ENCODE peak calls at places on chromosome 20, in nine cellular contexts. V is IMR-90, A is PC-3, N is GM12878, G is K562, T is endothelial cell of umbilical vein, Z is HepG2, I is endodermal cell, U is neural progenitor cell. D is an unnamed sample. For H3K4me1, the result is how much of the 10 kb centered on the place peaks cover.

GRCh38 chr20:43287637-43288036 is 97.9 kb upstream of the PTPRT start:
- DNase-seq in Z (no peak), T (no peak), N (no peak), A (no peak), G (no peak), U (no peak), V (no peak), I (no peak), D (no peak)

GRCh38 chr20:33518071-33518470 is 28.2 kb downstream of the CBFA2T2 start:
- DNase-seq in I (no peak), T (peak), Z (no peak), V (peak), A (peak), N (no peak), G (no peak), U (peak), D (peak)

GRCh38 chr20:35972445-35972844 is 4.1 kb downstream of the CNBD2 start:
- DNase-seq in G (no peak), A (no peak), V (no peak), T (no peak), Z (no peak), N (no peak), U (no peak), I (no peak), D (no peak)

GRCh38 chr20:272718-273117 is 15.2 kb downstream of the DEFB132 start:
- DNase-seq in A (no peak), N (no peak), I (peak), G (no peak), Z (no peak), T (no peak), V (no peak), U (no peak), D (no peak)

GRCh38 chr20:48143435-48144081 is 358.3 kb upstream of the SULF2 start:
- DNase-seq in V (no peak), I (no peak), Z (no peak), G (no peak), N (no peak), U (no peak), A (no peak), T (no peak), D (no peak)

GRCh38 chr20:57618091-57618765 is 2.0 kb downstream of the ZBP1 start:
- DNase-seq in V (no peak), G (no peak), N (no peak), U (no peak), I (no peak), Z (no peak), T (no peak), A (peak), D (no peak)

GRCh38 chr20:13117200-13117599 is 103.9 kb upstream of the ISM1 start:
- DNase-seq in I (no peak), T (no peak), A (no peak), U (no peak), G (no peak), N (no peak), V (no peak), Z (no peak), D (no peak)

GRCh38 chr20:32960849-32961731 is 43.1 kb downstream of the SUN5 start:
- DNase-seq in A (no peak), N (no peak), Z (no peak), G (no peak), U (no peak), T (no peak), I (peak), V (no peak), D (no peak)

GRCh38 chr20:38460040-38460623 is 12.5 kb upstream of the RALGAPB start:
- DNase-seq in A (peak), T (peak), N (no peak), U (no peak), Z (peak), I (no peak), G (peak), V (peak), D (peak)

GRCh38 chr20:38213607-38213940 is 47.0 kb downstream of the KIAA1755 start:
- DNase-seq in U (no peak), V (no peak), I (no peak), N (no peak), Z (no peak), A (no peak), G (no peak), T (no peak), D (no peak)

GRCh38 chr20:59008715-59009336 is 1.8 kb upstream of the CTSZ start:
- DNase-seq in V (no peak), Z (no peak), U (no peak), A (no peak), G (no peak), I (no peak), N (no peak), T (no peak), D (no peak)

GRCh38 chr20:14307956-14308355 is 29.5 kb downstream of the FLRT3 start:
- DNase-seq in N (no peak), T (no peak), Z (no peak), U (no peak), V (no peak), A (no peak), G (no peak), I (no peak), D (no peak)

GRCh38 chr20:40225596-40225995 is 463.4 kb downstream of the MAFB start:
- DNase-seq in U (no peak), I (no peak), Z (no peak), N (no peak), T (no peak), G (no peak), V (no peak), A (no peak), D (no peak)

GRCh38 chr20:59159091-59159821 is 4.4 kb upstream of the ZNF831 start:
- DNase-seq in G (no peak), Z (no peak), V (no peak), T (no peak), A (peak), N (no peak), U (peak), I (peak), D (no peak)

GRCh38 chr20:2151805-2152727 is 50.4 kb downstream of the STK35 start:
- DNase-seq in G (no peak), U (no peak), T (no peak), V (peak), I (no peak), A (peak), N (no peak), Z (no peak), D (peak)

GRCh38 chr20:51592564-51592963 is 50.0 kb upstream of the NFATC2 start:
- DNase-seq in N (no peak), T (no peak), U (no peak), V (no peak), G (no peak), A (no peak), I (no peak), Z (no peak), D (no peak)

GRCh38 chr20:2292711-2293110 is 3.1 kb upstream of the TGM3 start:
- DNase-seq in G (no peak), A (no peak), N (no peak), Z (no peak), U (no peak), V (no peak), I (peak), T (no peak), D (no peak)

GRCh38 chr20:5714261-5715041 is 35.8 kb upstream of the SHLD1 start:
- DNase-seq in I (peak), N (no peak), A (peak), T (peak), Z (peak), G (peak), V (peak), U (peak), D (no peak)

GRCh38 chr20:41344477-41344876 is 3.9 kb downstream of the LPIN3 start:
- DNase-seq in U (no peak), V (no peak), N (no peak), I (no peak), G (no peak), A (no peak), Z (no peak), T (no peak), D (no peak)

GRCh38 chr20:14142171-14142570 is 146.9 kb downstream of the MACROD2 start:
- DNase-seq in G (no peak), A (peak), I (peak), N (peak), T (peak), V (peak), U (peak), Z (peak), D (peak)

GRCh38 chr20:34701405-34702085 is 2.6 kb upstream of the TP53INP2 start:
- DNase-seq in T (no peak), A (peak), V (no peak), I (no peak), Z (peak), U (no peak), N (no peak), G (no peak), D (no peak)

GRCh38 chr20:1291191-1291741 is 25.2 kb downstream of the SNPH start:
- DNase-seq in T (peak), G (no peak), Z (no peak), V (peak), A (no peak), U (no peak), I (no peak), N (no peak), D (peak)

GRCh38 chr20:2331901-2332565 is 36.2 kb downstream of the TGM3 start:
- DNase-seq in V (no peak), G (no peak), A (no peak), N (no peak), Z (no peak), T (no peak), I (peak), U (no peak), D (no peak)

GRCh38 chr20:57391439-57392129 is 388 bp downstream of the RBM38 start:
- DNase-seq in U (peak), A (peak), N (no peak), V (no peak), G (peak), Z (no peak), I (no peak), T (no peak), D (peak)

GRCh38 chr20:23409800-23410199 is 11.5 kb downstream of the NAPB start:
- DNase-seq in Z (no peak), V (no peak), T (no peak), G (no peak), N (no peak), A (no peak), I (no peak), U (no peak), D (no peak)

GRCh38 chr20:23407770-23408467 is 13.4 kb downstream of the NAPB start:
- DNase-seq in V (no peak), A (no peak), G (no peak), T (no peak), I (no peak), N (no peak), Z (no peak), U (no peak), D (no peak)

GRCh38 chr20:23406880-23407279 is 14.4 kb downstream of the NAPB start:
- DNase-seq in N (no peak), T (no peak), Z (no peak), I (no peak), A (no peak), U (no peak), G (no peak), V (no peak), D (no peak)

GRCh38 chr20:23412026-23412425 is 9.3 kb downstream of the NAPB start:
- DNase-seq in A (no peak), T (no peak), U (no peak), Z (peak), V (peak), I (no peak), N (no peak), G (no peak), D (peak)

DNA sequence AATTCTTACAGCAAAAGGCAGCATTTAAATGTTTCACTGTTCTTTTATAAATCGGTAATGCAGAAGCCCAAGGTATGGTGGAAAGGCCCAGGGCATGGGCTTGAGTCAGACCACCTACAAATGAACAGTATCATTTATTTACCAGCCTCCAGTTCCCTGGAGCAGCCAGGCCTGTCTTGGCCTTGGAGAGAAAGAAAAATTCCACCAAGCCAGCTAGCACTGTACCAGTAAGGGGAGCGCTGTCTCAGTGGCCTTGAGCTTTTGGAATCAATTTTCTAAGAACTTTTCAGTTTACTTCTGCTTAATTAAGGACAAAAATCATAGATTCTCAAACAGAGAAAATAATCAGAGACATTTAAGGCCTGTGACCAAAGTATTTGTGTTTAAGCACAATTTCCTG is 12.3 kb downstream of the NAPB start:
- DNase-seq in A (no peak), T (no peak), Z (no peak), V (no peak), I (no peak), G (no peak), N (no peak), U (no peak), D (no peak)
- H3K4me1 ChIP-seq in A (under half), T (under half), Z (half or more), V (under half), I (under half), G (under half), N (under half), U (under half), D (under half)

GRCh38 chr20:25195014-25195961 is at the start of gene ENTPD6:
- DNase-seq in N (peak), T (peak), Z (peak), G (peak), U (peak), I (peak), V (peak), A (peak), D (peak)
- TF ChIP-seq CTCF in N (peak), T (peak), Z (peak), G (peak), U (no peak), I (no peak), V (peak), A (peak), D (peak)

GRCh38 chr20:62754122-62754990 is 41.9 kb upstream of the MRGBP start:
- DNase-seq in T (no peak), U (no peak), N (no peak), I (no peak), V (no peak), A (no peak), Z (no peak), G (no peak), D (no peak)

GRCh38 chr20:62751551-62752150 is 43.0 kb downstream of the NTSR1 start:
- DNase-seq in A (no peak), Z (no peak), T (no peak), I (no peak), G (no peak), V (no peak), N (no peak), U (no peak), D (no peak)

GRCh38 chr20:62753626-62754025 is 42.6 kb upstream of the MRGBP start:
- DNase-seq in V (no peak), U (no peak), Z (no peak), I (no peak), A (no peak), N (no peak), G (no peak), T (no peak), D (no peak)

GRCh38 chr20:62752671-62753501 is 43.4 kb upstream of the MRGBP start:
- DNase-seq in T (no peak), Z (peak), G (no peak), U (no peak), N (no peak), V (peak), I (no peak), A (no peak), D (no peak)

GRCh38 chr20:62752181-62752670 is 43.6 kb downstream of the NTSR1 start:
- DNase-seq in A (no peak), Z (no peak), G (peak), V (no peak), I (no peak), U (peak), T (no peak), N (no peak), D (no peak)
- H3K9ac ChIP-seq in A (no peak), Z (no peak), G (no peak), V (peak), I (no peak), U (no peak), T (no peak), N (no peak), D (no peak)

DNA sequence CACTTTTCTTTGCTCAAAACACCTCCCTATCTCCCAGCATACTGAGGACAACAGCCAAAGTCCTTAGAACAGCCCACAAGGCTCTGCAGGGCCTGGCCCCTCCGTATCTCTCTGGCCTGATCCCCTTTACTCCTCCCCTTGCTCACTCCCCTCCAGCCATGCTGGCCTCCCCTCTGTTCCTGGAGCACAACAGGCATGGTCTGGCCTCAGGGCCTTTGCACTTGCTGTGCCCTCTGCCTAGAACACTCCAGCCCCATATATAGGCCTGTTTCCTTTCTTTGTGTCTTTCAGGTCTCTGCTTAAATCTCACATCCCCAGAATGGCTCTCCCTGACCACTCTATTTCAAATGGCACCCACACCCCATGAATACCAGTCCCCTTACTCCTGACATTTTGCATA is 62.7 kb downstream of the KCNB1 start:
- DNase-seq in G (no peak), Z (no peak), A (no peak), U (no peak), T (no peak), N (no peak), I (no peak), V (no peak), D (no peak)
- H3K4me1 ChIP-seq in G (under half), Z (under half), A (under half), U (under half), T (under half), N (under half), I (under half), V (under half), D (under half)